ENCODE peak calls at places on chromosomes 4 and X, in nine cellular contexts. One of them, this sample, is unnamed.

GRCh38 chr4:53905935-53906377 is 158.4 kb downstream of the CHIC2 start:
- DNase-seq in pancreas: no peak
- DNase-seq in WERI-Rb-1: no peak
- DNase-seq in lower lobe of right lung: no peak
- DNase-seq in K562: no peak
- DNase-seq in brain microvascular endothelial cell: peak
- DNase-seq in NB4: peak
- DNase-seq in tibial artery: no peak
- DNase-seq in activated B cell treated with CpG ODN at 0.5 μM for 24 hours: no peak
- DNase-seq in this sample: no peak

GRCh38 chrX:51292421-51292820 is 40.2 kb upstream of the NUDT10 start:
- DNase-seq in WERI-Rb-1: no peak
- DNase-seq in activated B cell treated with CpG ODN at 0.5 μM for 24 hours: no peak
- DNase-seq in NB4: no peak
- DNase-seq in K562: no peak
- DNase-seq in lower lobe of right lung: no peak
- DNase-seq in tibial artery: no peak
- DNase-seq in pancreas: no peak
- DNase-seq in brain microvascular endothelial cell: no peak
- DNase-seq in this sample: no peak

GRCh38 chrX:72297953-72298730 is 7.6 kb downstream of the CITED1 start:
- DNase-seq in K562: peak
- DNase-seq in NB4: peak
- DNase-seq in WERI-Rb-1: peak
- DNase-seq in pancreas: no peak
- DNase-seq in lower lobe of right lung: no peak
- DNase-seq in brain microvascular endothelial cell: no peak
- DNase-seq in tibial artery: no peak
- DNase-seq in activated B cell treated with CpG ODN at 0.5 μM for 24 hours: no peak
- DNase-seq in this sample: no peak

GRCh38 chr4:43757147-43757546 is 691.5 kb downstream of the KCTD8 start:
- DNase-seq in K562: no peak
- DNase-seq in tibial artery: no peak
- DNase-seq in lower lobe of right lung: no peak
- DNase-seq in activated B cell treated with CpG ODN at 0.5 μM for 24 hours: no peak
- DNase-seq in brain microvascular endothelial cell: no peak
- DNase-seq in pancreas: no peak
- DNase-seq in NB4: no peak
- DNase-seq in WERI-Rb-1: no peak
- DNase-seq in this sample: no peak

GRCh38 chr4:155899891-155900290 is 3.6 kb upstream of the TDO2 start:
- DNase-seq in lower lobe of right lung: no peak
- DNase-seq in tibial artery: no peak
- DNase-seq in NB4: no peak
- DNase-seq in WERI-Rb-1: no peak
- DNase-seq in K562: no peak
- DNase-seq in pancreas: no peak
- DNase-seq in brain microvascular endothelial cell: no peak
- DNase-seq in activated B cell treated with CpG ODN at 0.5 μM for 24 hours: no peak
- DNase-seq in this sample: no peak

GRCh38 chrX:38293741-38294140 is 33.6 kb downstream of the RPGR start:
- DNase-seq in activated B cell treated with CpG ODN at 0.5 μM for 24 hours: no peak
- DNase-seq in WERI-Rb-1: no peak
- DNase-seq in NB4: no peak
- DNase-seq in pancreas: no peak
- DNase-seq in brain microvascular endothelial cell: no peak
- DNase-seq in tibial artery: no peak
- DNase-seq in lower lobe of right lung: no peak
- DNase-seq in K562: no peak
- DNase-seq in this sample: no peak

GRCh38 chr4:140595065-140595464 is 26.3 kb upstream of the UCP1 start:
- DNase-seq in lower lobe of right lung: no peak
- DNase-seq in tibial artery: no peak
- DNase-seq in WERI-Rb-1: peak
- DNase-seq in brain microvascular endothelial cell: no peak
- DNase-seq in activated B cell treated with CpG ODN at 0.5 μM for 24 hours: no peak
- DNase-seq in pancreas: no peak
- DNase-seq in NB4: no peak
- DNase-seq in K562: peak
- DNase-seq in this sample: no peak

GRCh38 chr4:146096374-146096773 is 79.1 kb upstream of the LSM6 start:
- DNase-seq in lower lobe of right lung: no peak
- DNase-seq in brain microvascular endothelial cell: no peak
- DNase-seq in WERI-Rb-1: no peak
- DNase-seq in activated B cell treated with CpG ODN at 0.5 μM for 24 hours: no peak
- DNase-seq in K562: no peak
- DNase-seq in pancreas: no peak
- DNase-seq in tibial artery: no peak
- DNase-seq in NB4: no peak
- DNase-seq in this sample: no peak

GRCh38 chr4:61320154-61320553 is 120.0 kb downstream of the ADGRL3 start:
- DNase-seq in NB4: no peak
- DNase-seq in lower lobe of right lung: no peak
- DNase-seq in WERI-Rb-1: no peak
- DNase-seq in brain microvascular endothelial cell: no peak
- DNase-seq in K562: no peak
- DNase-seq in activated B cell treated with CpG ODN at 0.5 μM for 24 hours: no peak
- DNase-seq in tibial artery: no peak
- DNase-seq in pancreas: no peak
- DNase-seq in this sample: no peak

GRCh38 chr4:7823416-7823824 is 116.2 kb downstream of the AFAP1 start:
- DNase-seq in pancreas: no peak
- DNase-seq in K562: no peak
- DNase-seq in lower lobe of right lung: no peak
- DNase-seq in activated B cell treated with CpG ODN at 0.5 μM for 24 hours: no peak
- DNase-seq in tibial artery: peak
- DNase-seq in WERI-Rb-1: peak
- DNase-seq in brain microvascular endothelial cell: no peak
- DNase-seq in NB4: no peak
- DNase-seq in this sample: no peak

GRCh38 chr4:10013722-10014121 is 7.6 kb downstream of the SLC2A9 start:
- DNase-seq in brain microvascular endothelial cell: peak
- DNase-seq in lower lobe of right lung: peak
- DNase-seq in WERI-Rb-1: peak
- DNase-seq in pancreas: peak
- DNase-seq in tibial artery: no peak
- DNase-seq in K562: peak
- DNase-seq in NB4: peak
- DNase-seq in activated B cell treated with CpG ODN at 0.5 μM for 24 hours: no peak
- DNase-seq in this sample: no peak

GRCh38 chr4:45280121-45280520 is 553.8 kb upstream of the GNPDA2 start:
- DNase-seq in K562: no peak
- DNase-seq in pancreas: no peak
- DNase-seq in tibial artery: no peak
- DNase-seq in brain microvascular endothelial cell: no peak
- DNase-seq in NB4: no peak
- DNase-seq in WERI-Rb-1: no peak
- DNase-seq in activated B cell treated with CpG ODN at 0.5 μM for 24 hours: no peak
- DNase-seq in lower lobe of right lung: no peak
- DNase-seq in this sample: no peak

GRCh38 chrX:6599230-6599629 is 64.3 kb upstream of the VCX3A start:
- DNase-seq in brain microvascular endothelial cell: no peak
- DNase-seq in tibial artery: no peak
- DNase-seq in activated B cell treated with CpG ODN at 0.5 μM for 24 hours: no peak
- DNase-seq in pancreas: no peak
- DNase-seq in lower lobe of right lung: no peak
- DNase-seq in K562: no peak
- DNase-seq in NB4: no peak
- DNase-seq in WERI-Rb-1: no peak
- DNase-seq in this sample: no peak

GRCh38 chrX:13340182-13340791 is 20.4 kb upstream of the ATXN3L start:
- DNase-seq in WERI-Rb-1: no peak
- DNase-seq in pancreas: no peak
- DNase-seq in NB4: no peak
- DNase-seq in activated B cell treated with CpG ODN at 0.5 μM for 24 hours: no peak
- DNase-seq in lower lobe of right lung: no peak
- DNase-seq in tibial artery: no peak
- DNase-seq in brain microvascular endothelial cell: no peak
- DNase-seq in K562: no peak
- DNase-seq in this sample: no peak

GRCh38 chrX:114071412-114071811 is 512.5 kb upstream of the HTR2C start:
- DNase-seq in NB4: no peak
- DNase-seq in lower lobe of right lung: peak
- DNase-seq in tibial artery: no peak
- DNase-seq in activated B cell treated with CpG ODN at 0.5 μM for 24 hours: no peak
- DNase-seq in pancreas: no peak
- DNase-seq in WERI-Rb-1: no peak
- DNase-seq in brain microvascular endothelial cell: no peak
- DNase-seq in K562: no peak
- DNase-seq in this sample: no peak

GRCh38 chrX:114073926-114074325 is 510.0 kb upstream of the HTR2C start:
- DNase-seq in tibial artery: no peak
- DNase-seq in brain microvascular endothelial cell: no peak
- DNase-seq in activated B cell treated with CpG ODN at 0.5 μM for 24 hours: no peak
- DNase-seq in pancreas: no peak
- DNase-seq in WERI-Rb-1: no peak
- DNase-seq in K562: no peak
- DNase-seq in lower lobe of right lung: no peak
- DNase-seq in NB4: no peak
- DNase-seq in this sample: no peak

GRCh38 chrX:114077773-114078172 is 506.1 kb upstream of the HTR2C start:
- DNase-seq in lower lobe of right lung: no peak
- DNase-seq in brain microvascular endothelial cell: no peak
- DNase-seq in NB4: no peak
- DNase-seq in pancreas: no peak
- DNase-seq in WERI-Rb-1: no peak
- DNase-seq in activated B cell treated with CpG ODN at 0.5 μM for 24 hours: no peak
- DNase-seq in tibial artery: no peak
- DNase-seq in K562: no peak
- DNase-seq in this sample: no peak

GRCh38 chrX:114075073-114075673 is 508.7 kb upstream of the HTR2C start:
- DNase-seq in NB4: no peak
- DNase-seq in WERI-Rb-1: no peak
- DNase-seq in activated B cell treated with CpG ODN at 0.5 μM for 24 hours: no peak
- DNase-seq in tibial artery: no peak
- DNase-seq in K562: no peak
- DNase-seq in pancreas: no peak
- DNase-seq in lower lobe of right lung: no peak
- DNase-seq in brain microvascular endothelial cell: no peak
- DNase-seq in this sample: no peak
- TF ChIP-seq CTCF in NB4: no peak
- TF ChIP-seq CTCF in WERI-Rb-1: no peak
- TF ChIP-seq CTCF in activated B cell treated with CpG ODN at 0.5 μM for 24 hours: no peak
- TF ChIP-seq CTCF in tibial artery: no peak
- TF ChIP-seq CTCF in K562: peak
- TF ChIP-seq CTCF in pancreas: no peak
- TF ChIP-seq CTCF in lower lobe of right lung: peak
- TF ChIP-seq CTCF in brain microvascular endothelial cell: no peak
- TF ChIP-seq CTCF in this sample: peak

GRCh38 chr4:92304636-92305035 is 870 bp downstream of the GRID2 start:
- DNase-seq in WERI-Rb-1: peak
- DNase-seq in lower lobe of right lung: no peak
- DNase-seq in NB4: no peak
- DNase-seq in brain microvascular endothelial cell: no peak
- DNase-seq in tibial artery: no peak
- DNase-seq in K562: no peak
- DNase-seq in pancreas: no peak
- DNase-seq in activated B cell treated with CpG ODN at 0.5 μM for 24 hours: no peak
- DNase-seq in this sample: no peak

GRCh38 chr4:92304073-92304472 is 307 bp downstream of the GRID2 start:
- DNase-seq in brain microvascular endothelial cell: no peak
- DNase-seq in lower lobe of right lung: no peak
- DNase-seq in WERI-Rb-1: peak
- DNase-seq in pancreas: no peak
- DNase-seq in activated B cell treated with CpG ODN at 0.5 μM for 24 hours: no peak
- DNase-seq in K562: no peak
- DNase-seq in tibial artery: no peak
- DNase-seq in NB4: no peak
- DNase-seq in this sample: no peak

GRCh38 chr4:92303621-92304027 is at the start of gene GRID2:
- DNase-seq in pancreas: peak
- DNase-seq in tibial artery: no peak
- DNase-seq in NB4: no peak
- DNase-seq in K562: no peak
- DNase-seq in brain microvascular endothelial cell: no peak
- DNase-seq in WERI-Rb-1: peak
- DNase-seq in lower lobe of right lung: no peak
- DNase-seq in activated B cell treated with CpG ODN at 0.5 μM for 24 hours: no peak
- DNase-seq in this sample: peak

DNA sequence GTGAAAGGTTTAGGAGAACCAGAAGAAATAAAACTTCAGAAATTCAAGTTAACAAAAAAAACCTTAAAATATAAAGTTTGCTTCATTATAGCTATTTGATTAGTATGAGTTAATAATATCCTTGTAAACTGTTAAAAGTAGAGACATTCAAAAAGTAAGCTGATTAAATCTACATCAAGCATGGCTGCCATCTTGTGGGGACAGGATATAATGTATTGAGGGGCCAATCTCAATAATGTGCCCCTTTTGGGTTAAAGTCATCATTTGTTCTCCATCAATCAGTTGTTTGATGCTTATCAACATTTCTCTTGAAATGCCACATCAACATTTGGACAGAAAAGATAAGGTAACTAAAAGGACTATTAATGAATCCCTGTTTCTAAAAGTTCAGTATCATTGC is 4.6 kb upstream of the GRID2 start:
- DNase-seq in tibial artery: no peak
- DNase-seq in K562: no peak
- DNase-seq in lower lobe of right lung: no peak
- DNase-seq in NB4: no peak
- DNase-seq in pancreas: no peak
- DNase-seq in WERI-Rb-1: no peak
- DNase-seq in brain microvascular endothelial cell: no peak
- DNase-seq in activated B cell treated with CpG ODN at 0.5 μM for 24 hours: no peak
- DNase-seq in this sample: no peak
- TF ChIP-seq CTCF in tibial artery: no peak
- TF ChIP-seq CTCF in K562: no peak
- TF ChIP-seq CTCF in lower lobe of right lung: no peak
- TF ChIP-seq CTCF in NB4: no peak
- TF ChIP-seq CTCF in pancreas: no peak
- TF ChIP-seq CTCF in WERI-Rb-1: no peak
- TF ChIP-seq CTCF in brain microvascular endothelial cell: peak
- TF ChIP-seq CTCF in activated B cell treated with CpG ODN at 0.5 μM for 24 hours: no peak
- TF ChIP-seq CTCF in this sample: no peak

GRCh38 chr4:109315818-109316217 is 13.4 kb upstream of the COL25A1 start:
- DNase-seq in WERI-Rb-1: no peak
- DNase-seq in lower lobe of right lung: no peak
- DNase-seq in NB4: no peak
- DNase-seq in K562: peak
- DNase-seq in brain microvascular endothelial cell: no peak
- DNase-seq in pancreas: no peak
- DNase-seq in activated B cell treated with CpG ODN at 0.5 μM for 24 hours: no peak
- DNase-seq in tibial artery: no peak
- DNase-seq in this sample: no peak
- TF ChIP-seq CTCF in WERI-Rb-1: no peak
- TF ChIP-seq CTCF in lower lobe of right lung: no peak
- TF ChIP-seq CTCF in NB4: no peak
- TF ChIP-seq CTCF in K562: peak
- TF ChIP-seq CTCF in brain microvascular endothelial cell: peak
- TF ChIP-seq CTCF in pancreas: no peak
- TF ChIP-seq CTCF in activated B cell treated with CpG ODN at 0.5 μM for 24 hours: no peak
- TF ChIP-seq CTCF in tibial artery: no peak
- TF ChIP-seq CTCF in this sample: peak

DNA sequence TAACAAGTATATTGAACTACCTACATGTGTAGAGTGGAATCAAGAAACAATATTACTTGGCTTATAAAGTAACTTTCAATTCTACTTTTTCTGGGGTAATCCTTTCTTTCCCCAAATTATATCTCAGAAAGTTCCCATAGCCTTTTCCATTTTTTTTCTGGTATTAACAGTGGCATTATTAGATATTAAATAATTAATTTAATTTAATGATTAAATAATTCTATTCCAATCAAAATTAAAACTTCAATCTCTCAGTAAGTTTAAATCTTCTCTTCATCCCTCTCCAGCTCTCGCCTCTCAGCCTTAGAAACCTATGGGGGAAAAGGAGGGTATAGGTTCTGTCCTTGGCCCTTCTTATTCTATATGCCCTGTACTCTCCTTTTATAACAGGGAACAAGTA is 262.4 kb downstream of the INPP4B start:
- DNase-seq in WERI-Rb-1: no peak
- DNase-seq in lower lobe of right lung: no peak
- DNase-seq in activated B cell treated with CpG ODN at 0.5 μM for 24 hours: no peak
- DNase-seq in tibial artery: no peak
- DNase-seq in pancreas: no peak
- DNase-seq in NB4: no peak
- DNase-seq in brain microvascular endothelial cell: no peak
- DNase-seq in K562: no peak
- DNase-seq in this sample: no peak
- TF ChIP-seq CTCF in WERI-Rb-1: no peak
- TF ChIP-seq CTCF in lower lobe of right lung: no peak
- TF ChIP-seq CTCF in activated B cell treated with CpG ODN at 0.5 μM for 24 hours: no peak
- TF ChIP-seq CTCF in tibial artery: no peak
- TF ChIP-seq CTCF in pancreas: no peak
- TF ChIP-seq CTCF in NB4: no peak
- TF ChIP-seq CTCF in brain microvascular endothelial cell: no peak
- TF ChIP-seq CTCF in K562: no peak
- TF ChIP-seq CTCF in this sample: no peak